ENCODE peak calls at places on chromosomes 12 and 14, in seven cellular contexts. Q, V, A, P, I, B and T are unnamed samples.
A peak's percentile ranks its signal among the peaks of the same experiment; 100 is the strongest.

GRCh38 chr14:38198425-38198824 is 9.3 kb upstream of the SSTR1 start:
- DNase-seq in Q (no peak), V (no peak), A (no peak), P (no peak), I (no peak), B (no peak), T (no peak)

GRCh38 chr12:32444895-32445294 is 45.5 kb downstream of the FGD4 start:
- DNase-seq in Q (no peak), V (no peak), A (peak; percentile 80), P (peak; percentile 35), I (no peak), B (no peak), T (no peak)

GRCh38 chr12:31105668-31106067 is 32.0 kb downstream of the DDX11 start:
- DNase-seq in Q (no peak), V (no peak), A (no peak), P (no peak), I (no peak), B (peak; percentile 53), T (no peak)

GRCh38 chr12:112820796-112821195 is 29.2 kb downstream of the RPH3A start:
- DNase-seq in Q (no peak), V (no peak), A (no peak), P (no peak), I (no peak), B (no peak), T (no peak)

GRCh38 chr12:32603858-32604257 is 75.2 kb upstream of the DNM1L start:
- DNase-seq in Q (peak; percentile 56), V (no peak), A (peak; percentile 47), P (peak; percentile 89), I (no peak), B (no peak), T (no peak)

GRCh38 chr14:88323086-88323519 is at the start of gene KCNK10:
- DNase-seq in Q (no peak), V (no peak), A (no peak), P (no peak), I (no peak), B (peak; percentile 92), T (no peak)

GRCh38 chr12:53973093-53974042 is at the start of gene HOXC11:
- DNase-seq in Q (no peak), V (no peak), A (no peak), P (peak; percentile 2), I (no peak), B (peak; percentile 58), T (no peak)

GRCh38 chr14:93859957-93860356 is 67.2 kb upstream of the FAM181A start:
- DNase-seq in Q (no peak), V (no peak), A (no peak), P (no peak), I (no peak), B (no peak), T (no peak)

GRCh38 chr14:103836976-103837725 is 10.2 kb downstream of the PPP1R13B start:
- DNase-seq in Q (no peak), V (no peak), A (no peak), P (no peak), I (no peak), B (no peak), T (no peak)

GRCh38 chr14:55373784-55374725 is 37.6 kb downstream of the ATG14 start:
- DNase-seq in Q (peak; percentile 29), V (no peak), A (no peak), P (no peak), I (no peak), B (no peak), T (no peak)

GRCh38 chr14:99207456-99207855 is 64.5 kb downstream of the BCL11B start:
- DNase-seq in Q (no peak), V (no peak), A (no peak), P (no peak), I (no peak), B (no peak), T (peak; percentile 28)

GRCh38 chr12:241266-241665 is 21.4 kb downstream of the SLC6A13 start:
- DNase-seq in Q (no peak), V (no peak), A (no peak), P (no peak), I (no peak), B (no peak), T (no peak)

GRCh38 chr12:6899837-6900519 is 4.6 kb upstream of the LRRC23 start:
- DNase-seq in Q (no peak), V (no peak), A (no peak), P (no peak), I (no peak), B (peak; percentile 89), T (peak; percentile 78)

GRCh38 chr12:47849261-47849660 is 29.6 kb upstream of the HDAC7 start:
- DNase-seq in Q (no peak), V (no peak), A (no peak), P (peak; percentile 17), I (no peak), B (peak; percentile 15), T (no peak)

GRCh38 chr12:50099302-50100008 is 4.4 kb upstream of the GPD1 start:
- DNase-seq in Q (no peak), V (no peak), A (no peak), P (no peak), I (no peak), B (no peak), T (no peak)

GRCh38 chr12:21989819-21990412 is 48.7 kb upstream of the ABCC9 start:
- DNase-seq in Q (no peak), V (no peak), A (peak; percentile 36), P (peak; percentile 53), I (no peak), B (no peak), T (no peak)

GRCh38 chr14:68674538-68675232 is 118.2 kb downstream of the ZFP36L1 start:
- DNase-seq in Q (no peak), V (no peak), A (no peak), P (no peak), I (no peak), B (no peak), T (no peak)

GRCh38 chr12:55060970-55061543 is 41.3 kb downstream of the NEUROD4 start:
- DNase-seq in Q (no peak), V (no peak), A (no peak), P (no peak), I (no peak), B (no peak), T (no peak)

GRCh38 chr12:53505086-53505485 is 2.2 kb downstream of the NPFF start:
- DNase-seq in Q (no peak), V (no peak), A (no peak), P (no peak), I (no peak), B (peak; percentile 91), T (no peak)

GRCh38 chr14:105879867-105880561 is 353.6 kb downstream of the TMEM121 start:
- DNase-seq in Q (no peak), V (no peak), A (no peak), P (no peak), I (no peak), B (peak; percentile 65), T (peak; percentile 31)

GRCh38 chr14:65604946-65605345 is 192.4 kb downstream of the FUT8 start:
- DNase-seq in Q (no peak), V (no peak), A (no peak), P (peak; percentile 26), I (no peak), B (no peak), T (no peak)

GRCh38 chr14:98947911-98948595 is 323.9 kb downstream of the BCL11B start:
- DNase-seq in Q (no peak), V (no peak), A (no peak), P (no peak), I (no peak), B (peak; percentile 29), T (no peak)

GRCh38 chr12:93778306-93778705 is 101.1 kb downstream of the CRADD start:
- DNase-seq in Q (no peak), V (no peak), A (peak; percentile 75), P (no peak), I (no peak), B (no peak), T (no peak)

GRCh38 chr14:38339704-38340103 is 83.8 kb upstream of the CLEC14A start:
- DNase-seq in Q (no peak), V (no peak), A (no peak), P (no peak), I (no peak), B (no peak), T (no peak)

GRCh38 chr12:14326699-14327098 is 38.8 kb upstream of the ATF7IP start:
- DNase-seq in Q (no peak), V (no peak), A (peak; percentile 26), P (no peak), I (no peak), B (no peak), T (no peak)

GRCh38 chr12:30988887-30989286 is 62.3 kb downstream of the TSPAN11 start:
- DNase-seq in Q (no peak), V (no peak), A (no peak), P (no peak), I (no peak), B (no peak), T (peak; percentile 42)

GRCh38 chr12:49671051-49671765 is 36.0 kb downstream of the FMNL3 start:
- DNase-seq in Q (peak; percentile 71), V (peak; percentile 46), A (no peak), P (no peak), I (peak; percentile 48), B (peak; percentile 73), T (no peak)

GRCh38 chr14:55957950-55958349 is 160.3 kb upstream of the PELI2 start:
- DNase-seq in Q (no peak), V (no peak), A (no peak), P (no peak), I (no peak), B (no peak), T (no peak)

GRCh38 chr14:51095854-51096823 is 1.2 kb upstream of the TRIM9 start:
- DNase-seq in Q (no peak), V (no peak), A (peak; percentile 54), P (peak; percentile 64), I (no peak), B (peak; percentile 96), T (no peak)

GRCh38 chr12:54622463-54623183 is 12.1 kb downstream of the LACRT start:
- DNase-seq in Q (no peak), V (no peak), A (no peak), P (peak; percentile 55), I (no peak), B (no peak), T (no peak)

GRCh38 chr12:116186482-116187157 is 90.9 kb downstream of the MED13L start:
- DNase-seq in Q (no peak), V (no peak), A (no peak), P (no peak), I (no peak), B (no peak), T (no peak)

GRCh38 chr14:37864861-37865718 is 269.7 kb downstream of the TTC6 start:
- DNase-seq in Q (no peak), V (no peak), A (no peak), P (no peak), I (no peak), B (peak; percentile 95), T (no peak)